ENCODE peak calls at places on chromosomes 5 and 9, in four cellular contexts. N is A549, L is GM12878, C is K562. Q is an unnamed sample.

GRCh38 chr5:170427672-170428236 is 38.6 kb upstream of the KCNMB1 start:
- DNase-seq in N (no peak), L (no peak), C (no peak), Q (no peak)

GRCh38 chr5:122330881-122331280 is 18.8 kb downstream of the SNCAIP start:
- DNase-seq in N (no peak), L (no peak), C (no peak), Q (no peak)

GRCh38 chr9:74770508-74771261 is 117.0 kb downstream of the TRPM6 start:
- DNase-seq in N (peak; percentile 82), L (no peak), C (peak; percentile 63), Q (no peak)

GRCh38 chr9:127589955-127590370 is 22.1 kb upstream of the STXBP1 start:
- DNase-seq in N (peak; percentile 81), L (no peak), C (peak; percentile 74), Q (peak; percentile 77)

GRCh38 chr5:1886634-1887399 is 4.1 kb upstream of the IRX4 start:
- DNase-seq in N (no peak), L (no peak), C (no peak), Q (no peak)

GRCh38 chr5:125045647-125046046 is 299.2 kb upstream of the ZNF608 start:
- DNase-seq in N (peak; percentile 24), L (no peak), C (no peak), Q (peak; percentile 54)

GRCh38 chr9:134150557-134151214 is 13.7 kb downstream of the RNU6ATAC start:
- DNase-seq in N (no peak), L (no peak), C (no peak), Q (no peak)

GRCh38 chr5:64147849-64148441 is 17.7 kb upstream of the RNF180 start:
- DNase-seq in N (peak; percentile 44), L (no peak), C (peak; percentile 20), Q (peak; percentile 24)

GRCh38 chr9:73037613-73038012 is 84.8 kb upstream of the ALDH1A1 start:
- DNase-seq in N (peak; percentile 38), L (no peak), C (no peak), Q (no peak)

GRCh38 chr9:130212543-130213297 is 40.5 kb downstream of the NCS1 start:
- DNase-seq in N (no peak), L (no peak), C (no peak), Q (no peak)
- TF ChIP-seq RFX5 in N (no peak), L (no peak), C (no peak), Q (no peak)

DNA sequence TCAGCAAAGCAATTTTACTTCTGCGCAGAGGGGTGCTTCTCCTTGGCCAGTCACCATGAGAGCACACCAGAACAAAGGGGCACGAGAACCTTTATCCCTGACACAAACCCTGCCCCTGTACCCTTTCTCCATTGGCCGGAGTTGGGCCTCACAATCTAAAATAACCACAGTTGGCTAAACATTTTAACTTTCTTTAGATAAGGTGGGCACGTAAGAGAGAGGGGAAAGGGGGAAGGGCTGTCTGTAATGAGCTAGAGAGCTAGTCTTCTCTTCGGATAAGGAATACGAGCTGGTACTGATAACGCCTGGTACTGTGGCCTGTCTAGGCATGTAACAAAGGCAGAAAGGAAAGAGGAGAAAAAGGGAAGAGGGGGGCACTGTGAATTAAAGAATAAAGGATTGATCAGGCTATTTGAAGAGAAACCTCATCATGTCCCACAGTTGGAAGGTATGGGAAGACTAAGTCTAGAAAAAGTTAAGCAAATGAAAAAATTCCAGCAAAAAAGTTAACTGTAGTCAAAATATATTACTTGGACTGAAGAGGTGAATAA is 1.8 kb upstream of the IARS1 start:
- DNase-seq in N (no peak), L (no peak), C (peak; percentile 24), Q (no peak)
- TF ChIP-seq ELK1 in N (no peak), L (no peak), C (no peak), Q (no peak)

DNA sequence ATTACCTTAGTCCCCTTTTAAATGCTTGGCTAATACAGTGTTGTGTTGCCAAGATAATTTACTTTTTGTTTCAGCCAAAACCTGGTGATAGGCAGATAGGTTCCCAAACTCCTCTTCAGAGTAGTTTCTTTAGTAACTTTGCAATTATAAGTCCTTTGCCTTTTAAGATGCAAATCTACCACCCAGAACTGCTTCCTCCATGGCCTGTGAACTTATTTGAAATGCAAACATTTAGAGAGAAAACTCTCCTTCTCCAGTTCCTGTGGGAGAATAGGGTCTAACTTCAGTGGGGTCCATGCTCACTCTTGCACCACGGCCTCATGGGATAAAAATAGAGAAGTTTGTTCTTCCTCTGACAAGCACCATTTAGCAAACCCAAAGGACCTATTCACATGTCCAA is 1955.4 kb upstream of the CDH6 start:
- DNase-seq in N (no peak), L (no peak), C (no peak), Q (no peak)
- TF ChIP-seq RFX5 in N (no peak), L (no peak), C (no peak), Q (no peak)

GRCh38 chr9:132673355-132673754 is 3.1 kb downstream of the GTF3C4 start:
- DNase-seq in N (peak; percentile 70), L (no peak), C (peak; percentile 15), Q (peak; percentile 43)
- TF ChIP-seq ELK1 in N (no peak), L (no peak), C (no peak), Q (no peak)

GRCh38 chr5:66828551-66829421 is 232.6 kb downstream of the MAST4 start:
- DNase-seq in N (no peak), L (no peak), C (no peak), Q (peak; percentile 71)
- TF ChIP-seq RFX5 in N (no peak), L (no peak), C (no peak), Q (no peak)

DNA sequence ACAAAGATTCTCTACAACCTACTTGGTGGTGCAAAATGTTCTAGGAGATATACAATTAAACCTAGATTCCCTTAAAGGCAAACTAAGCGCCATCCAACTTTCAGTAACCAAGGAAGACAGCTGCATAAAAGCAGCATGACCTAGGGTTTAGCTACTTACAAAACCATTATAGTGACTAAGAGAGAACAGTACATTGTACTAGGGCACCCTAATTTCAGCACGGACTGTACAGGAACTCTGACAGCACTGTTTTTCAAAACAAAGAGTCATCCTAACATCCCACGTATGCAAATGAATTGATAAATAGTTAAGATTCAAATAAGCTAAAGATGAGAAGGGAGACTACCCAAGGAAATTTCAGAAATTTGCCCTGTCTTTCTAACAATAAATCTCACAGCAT is 30.0 kb downstream of the STRBP start:
- DNase-seq in N (no peak), L (no peak), C (no peak), Q (no peak)
- TF ChIP-seq ELK1 in N (no peak), L (no peak), C (no peak), Q (no peak)

GRCh38 chr5:43066799-43067741 is 27.0 kb upstream of the ANXA2R start:
- DNase-seq in N (peak; percentile 93), L (peak; percentile 74), C (peak; percentile 70), Q (peak; percentile 91)

GRCh38 chr5:43063731-43064171 is 23.6 kb upstream of the ANXA2R start:
- DNase-seq in N (peak; percentile 76), L (no peak), C (peak; percentile 45), Q (no peak)

GRCh38 chr5:43066231-43066798 is 26.2 kb upstream of the ANXA2R start:
- DNase-seq in N (peak; percentile 78), L (peak; percentile 30), C (peak; percentile 61), Q (peak; percentile 69)

GRCh38 chr5:43068037-43068436 is 27.9 kb upstream of the ANXA2R start:
- DNase-seq in N (no peak), L (no peak), C (no peak), Q (no peak)

GRCh38 chr5:43065384-43066230 is 25.5 kb upstream of the ANXA2R start:
- DNase-seq in N (peak; percentile 64), L (no peak), C (no peak), Q (peak; percentile 50)
- TF ChIP-seq RFX5 in N (no peak), L (no peak), C (no peak), Q (no peak)

Q was measured in IMR-90.